ENCODE peak calls at places on chromosomes 12 and 14, in six cellular contexts. W, E, V, G, L and Y are unnamed samples.

GRCh38 chr14:94173471-94173884 is 644 bp upstream of the PPP4R4 start:
- DNase-seq in V (no peak), L (peak; percentile 27), W (no peak), E (no peak), G (no peak), Y (no peak)

GRCh38 chr12:119082496-119082895 is 96.2 kb upstream of the HSPB8 start:
- DNase-seq in G (no peak), E (no peak), W (peak; percentile 65), V (no peak), L (no peak), Y (no peak)

GRCh38 chr12:56721721-56722120 is 3.4 kb downstream of the NACA start:
- DNase-seq in L (no peak), W (peak; percentile 18), E (no peak), V (no peak), G (no peak), Y (no peak)

GRCh38 chr14:96538663-96539317 is 36.6 kb downstream of the PAPOLA start:
- DNase-seq in G (no peak), L (peak; percentile 24), E (no peak), V (no peak), W (no peak), Y (no peak)

GRCh38 chr12:78898416-78898815 is 33.8 kb downstream of the SYT1 start:
- DNase-seq in L (no peak), G (no peak), E (no peak), W (no peak), V (peak; percentile 75), Y (peak; percentile 15)

GRCh38 chr12:106461730-106462129 is 104.2 kb downstream of the POLR3B start:
- DNase-seq in G (no peak), L (no peak), V (no peak), W (no peak), E (no peak), Y (no peak)

GRCh38 chr12:122743895-122744525 is 8.6 kb upstream of the DENR start:
- DNase-seq in G (no peak), V (no peak), E (no peak), L (no peak), W (no peak), Y (no peak)

GRCh38 chr12:120759591-120760348 is 34.1 kb downstream of the ACADS start:
- DNase-seq in G (no peak), W (no peak), V (no peak), E (no peak), L (no peak), Y (no peak)

GRCh38 chr14:102873546-102874061 is 48.9 kb upstream of the AMN start:
- DNase-seq in G (no peak), E (no peak), W (no peak), V (no peak), L (no peak), Y (no peak)

GRCh38 chr14:96363751-96364336 is 518 bp downstream of the GSKIP start:
- DNase-seq in W (peak; percentile 69), E (peak; percentile 26), V (peak; percentile 65), L (peak; percentile 77), G (peak; percentile 5), Y (peak; percentile 61)

GRCh38 chr12:88235183-88235833 is 93.2 kb downstream of the TMTC3 start:
- DNase-seq in V (no peak), E (no peak), L (no peak), W (no peak), G (no peak), Y (no peak)

GRCh38 chr12:31325524-31325875 is 450 bp downstream of the SINHCAF start:
- DNase-seq in L (no peak), W (no peak), V (no peak), G (peak; percentile 20), E (no peak), Y (no peak)

GRCh38 chr14:96297000-96297399 is 41.0 kb downstream of the BDKRB1 start:
- DNase-seq in E (no peak), W (no peak), L (peak; percentile 64), V (peak; percentile 34), G (no peak), Y (peak; percentile 36)

GRCh38 chr12:113050808-113051207 is 5.7 kb upstream of the DTX1 start:
- DNase-seq in L (no peak), V (no peak), E (no peak), G (no peak), W (no peak), Y (no peak)

GRCh38 chr14:84782902-84783301 is 747.0 kb upstream of the FLRT2 start:
- DNase-seq in L (no peak), G (no peak), E (no peak), W (no peak), V (no peak), Y (no peak)

GRCh38 chr12:1640630-1641234 is 11.7 kb downstream of the WNT5B start:
- DNase-seq in L (no peak), V (no peak), E (no peak), W (no peak), G (no peak), Y (no peak)

GRCh38 chr12:81610955-81611889 is 147.9 kb downstream of the PPFIA2 start:
- DNase-seq in W (peak; percentile 5), G (no peak), L (peak; percentile 13), V (peak; percentile 6), E (no peak), Y (peak; percentile 30)

GRCh38 chr14:102095231-102095870 is 8.5 kb upstream of the HSP90AA1 start:
- DNase-seq in W (no peak), G (no peak), V (no peak), L (peak; percentile 77), E (no peak), Y (peak; percentile 35)

GRCh38 chr12:53044896-53045571 is 4.8 kb upstream of the TNS2 start:
- DNase-seq in L (no peak), G (no peak), W (no peak), E (no peak), V (no peak), Y (no peak)

GRCh38 chr14:75123991-75124390 is 2.9 kb downstream of the NEK9 start:
- DNase-seq in L (peak; percentile 91), E (peak; percentile 46), W (no peak), G (no peak), V (peak; percentile 91), Y (peak; percentile 80)